ENCODE peak calls at places on chromosomes 3 and 15, in four cellular contexts. N, T, P and I are unnamed samples.

GRCh38 chr3:139173372-139174108 is 128.8 kb upstream of the PRR23C start:
- DNase-seq in N (no peak), T (no peak), P (peak; percentile 49), I (no peak)

GRCh38 chr3:124243253-124243859 is 251.4 kb upstream of the ROPN1 start:
- DNase-seq in N (no peak), T (no peak), P (no peak), I (no peak)

GRCh38 chr3:7709383-7710082 is 792.1 kb upstream of the LMCD1 start:
- DNase-seq in N (no peak), T (no peak), P (peak; percentile 35), I (no peak)

GRCh38 chr3:9769426-9770275 is at the start of gene CAMK1:
- DNase-seq in N (peak; percentile 64), T (no peak), P (peak; percentile 71), I (no peak)

GRCh38 chr3:40524222-40524570 is 564 bp upstream of the ZNF621 start:
- DNase-seq in N (no peak), T (no peak), P (no peak), I (no peak)

GRCh38 chr3:161576733-161577510 is 80.3 kb downstream of the OTOL1 start:
- DNase-seq in N (no peak), T (no peak), P (no peak), I (no peak)

GRCh38 chr3:194671511-194671899 is 486 bp downstream of the LSG1 start:
- DNase-seq in N (no peak), T (no peak), P (peak; percentile 60), I (no peak)

GRCh38 chr3:86996261-86996955 is 5.5 kb upstream of the VGLL3 start:
- DNase-seq in N (no peak), T (no peak), P (peak; percentile 72), I (no peak)

GRCh38 chr15:28098766-28099554 is at the start of gene OCA2:
- DNase-seq in N (peak; percentile 68), T (no peak), P (peak; percentile 66), I (no peak)

GRCh38 chr3:195249057-195249770 is 21.7 kb downstream of the XXYLT1 start:
- DNase-seq in N (no peak), T (no peak), P (no peak), I (no peak)

GRCh38 chr3:129595544-129596193 is 10.8 kb downstream of the PLXND1 start:
- DNase-seq in N (no peak), T (no peak), P (no peak), I (no peak)

DNA sequence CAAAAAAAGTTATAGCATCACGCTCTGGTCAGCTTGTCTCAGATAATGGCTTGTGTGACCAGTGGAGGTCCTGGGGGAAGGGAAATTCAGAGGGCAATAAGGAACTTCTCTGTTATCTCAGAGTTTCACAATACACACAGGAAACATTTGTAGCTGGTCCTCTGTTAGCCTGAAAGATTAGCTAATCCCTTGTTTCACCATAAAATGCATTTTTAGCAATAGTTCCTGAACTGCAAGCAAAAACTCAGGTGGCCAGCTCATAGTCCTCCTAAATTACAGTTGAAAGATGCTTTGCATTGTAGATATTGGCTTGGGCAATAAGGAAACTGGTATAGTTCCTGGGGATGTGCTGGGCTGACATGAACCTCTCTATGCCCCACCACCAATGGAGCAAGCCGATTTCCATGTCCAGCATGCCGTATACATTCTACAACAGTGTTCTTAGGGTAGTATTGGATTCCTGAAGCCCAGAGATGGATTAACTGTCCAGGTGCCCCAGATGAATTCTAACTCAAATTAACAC is 141.5 kb upstream of the TBL1XR1 start:
- DNase-seq in N (no peak), T (no peak), P (no peak), I (no peak)
- TF ChIP-seq CTCF in N (no peak), T (no peak), P (no peak), I (no peak)

GRCh38 chr3:189512824-189513223 is 118.4 kb upstream of the TP63 start:
- DNase-seq in N (no peak), T (no peak), P (no peak), I (no peak)

GRCh38 chr3:189515916-189516531 is 115.2 kb upstream of the TP63 start:
- DNase-seq in N (no peak), T (no peak), P (peak; percentile 10), I (no peak)

GRCh38 chr3:189508784-189509489 is 122.3 kb upstream of the TP63 start:
- DNase-seq in N (no peak), T (no peak), P (peak; percentile 13), I (no peak)

GRCh38 chr3:189513281-189514151 is 117.7 kb upstream of the TP63 start:
- DNase-seq in N (no peak), T (peak; percentile 68), P (no peak), I (no peak)

DNA sequence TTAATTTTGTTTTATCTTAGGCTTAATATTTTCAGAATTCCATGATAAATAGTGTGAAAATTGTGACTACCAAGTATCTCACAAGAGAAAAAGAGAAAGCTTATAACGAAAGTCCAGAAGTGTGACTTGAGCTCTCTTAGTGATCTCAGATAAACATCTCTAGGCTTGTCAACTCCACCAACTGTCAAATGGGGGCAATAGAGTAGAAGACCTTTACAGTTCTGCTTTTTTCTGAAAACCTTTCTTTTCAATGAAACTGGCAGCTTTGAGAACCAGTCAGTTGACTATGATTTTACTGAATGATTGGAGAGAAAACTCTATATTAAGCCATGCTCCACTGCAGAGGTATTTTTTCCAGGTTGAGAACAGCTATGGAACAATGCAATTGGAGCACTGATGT is 119.2 kb upstream of the TP63 start:
- DNase-seq in N (no peak), T (no peak), P (no peak), I (no peak)
- TF ChIP-seq CTCF in N (no peak), T (no peak), P (no peak), I (no peak)

GRCh38 chr3:140954576-140954975 is 12.9 kb downstream of the SLC25A36 start:
- DNase-seq in N (no peak), T (no peak), P (no peak), I (no peak)
- TF ChIP-seq CTCF in N (no peak), T (no peak), P (no peak), I (no peak)

GRCh38 chr3:143757691-143758090 is 90.6 kb downstream of the SLC9A9 start:
- DNase-seq in N (no peak), T (no peak), P (no peak), I (no peak)

GRCh38 chr3:143764840-143765239 is 83.4 kb downstream of the SLC9A9 start:
- DNase-seq in N (no peak), T (no peak), P (no peak), I (no peak)

GRCh38 chr3:143769663-143770062 is 78.6 kb downstream of the SLC9A9 start:
- DNase-seq in N (no peak), T (no peak), P (peak; percentile 46), I (no peak)

DNA sequence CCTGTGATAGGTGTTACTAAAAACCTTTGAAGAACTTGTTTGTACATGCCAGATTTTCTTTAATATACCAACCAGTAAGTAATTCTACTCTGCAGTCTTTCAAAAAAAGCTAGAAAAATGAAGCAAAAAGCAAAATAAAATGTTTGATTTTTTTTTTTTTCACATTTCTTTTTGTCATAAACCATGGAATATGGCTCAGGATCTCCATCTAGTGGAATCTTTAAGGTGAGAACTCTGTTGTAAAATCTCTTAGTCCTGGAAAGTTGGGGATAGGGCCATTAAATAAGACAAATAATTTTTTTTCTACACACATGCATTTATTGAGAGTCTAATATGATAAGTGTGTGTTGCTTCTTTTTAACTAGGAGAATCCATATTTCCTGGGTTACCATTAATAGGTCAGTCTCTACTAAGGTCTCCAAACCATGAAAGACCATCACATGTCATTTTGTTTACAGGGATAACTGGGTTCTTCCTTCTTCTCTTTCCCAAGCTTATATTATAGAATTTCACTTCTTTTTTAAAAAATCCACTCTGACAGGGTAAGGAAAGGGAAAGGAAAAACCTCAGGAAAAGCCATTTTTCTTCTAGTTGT is 84.6 kb downstream of the SLC9A9 start:
- DNase-seq in N (no peak), T (no peak), P (peak; percentile 36), I (no peak)
- TF ChIP-seq CTCF in N (peak; percentile 61), T (peak; percentile 82), P (peak; percentile 48), I (peak; percentile 85)